ENCODE peak calls at places on chromosomes 3 and 15, in five cellular contexts. E, R, X, C and T are unnamed samples.

GRCh38 chr3:44886561-44886960 is 12.2 kb downstream of the TGM4 start:
- DNase-seq in R (no peak), C (no peak), X (no peak), E (no peak), T (no peak)

GRCh38 chr15:70853270-70853854 is 595 bp downstream of the LARP6 start:
- DNase-seq in X (peak; percentile 70), C (no peak), R (peak; percentile 53), E (no peak), T (no peak)

GRCh38 chr3:27728195-27729087 is 6.3 kb upstream of the EOMES start:
- DNase-seq in E (no peak), C (no peak), R (no peak), X (no peak), T (no peak)

GRCh38 chr15:50803479-50803878 is 38.0 kb upstream of the SPPL2A start:
- DNase-seq in R (no peak), X (no peak), E (no peak), C (no peak), T (no peak)

GRCh38 chr3:57998366-57999283 is 9.6 kb upstream of the FLNB start:
- DNase-seq in X (peak; percentile 68), E (peak; percentile 38), R (no peak), C (no peak), T (peak; percentile 78)

GRCh38 chr3:185442031-185442430 is 56.8 kb downstream of the TMEM41A start:
- DNase-seq in R (no peak), X (no peak), E (no peak), C (no peak), T (no peak)

GRCh38 chr15:92034227-92034626 is 180.7 kb downstream of the SLCO3A1 start:
- DNase-seq in R (peak; percentile 65), E (no peak), X (no peak), C (no peak), T (no peak)

GRCh38 chr15:89794627-89795241 is 18.6 kb downstream of the MESP2 start:
- DNase-seq in C (no peak), X (peak; percentile 89), E (no peak), R (peak; percentile 39), T (no peak)

GRCh38 chr15:48696627-48697312 is 51.3 kb upstream of the FBN1 start:
- DNase-seq in E (no peak), C (no peak), X (no peak), R (no peak), T (no peak)

GRCh38 chr15:63287109-63287508 is 9.7 kb downstream of the APH1B start:
- DNase-seq in C (no peak), R (no peak), X (peak; percentile 47), E (no peak), T (no peak)

GRCh38 chr3:129315386-129315991 is 36.8 kb downstream of the HMCES start:
- DNase-seq in C (peak; percentile 46), X (peak; percentile 44), E (peak; percentile 78), R (no peak), T (peak; percentile 31)

GRCh38 chr15:87610366-87610765 is 646.2 kb downstream of the NTRK3 start:
- DNase-seq in C (no peak), R (no peak), E (no peak), X (peak; percentile 87), T (no peak)

GRCh38 chr15:63264685-63265302 is 12.6 kb upstream of the APH1B start:
- DNase-seq in R (no peak), X (peak; percentile 72), E (no peak), C (no peak), T (no peak)

GRCh38 chr15:94576889-94577533 is 345.6 kb downstream of the MCTP2 start:
- DNase-seq in C (no peak), X (peak; percentile 20), E (peak; percentile 64), R (no peak), T (no peak)

GRCh38 chr15:68997930-68998777 is 16.3 kb upstream of the NOX5 start:
- DNase-seq in R (no peak), C (no peak), E (no peak), X (no peak), T (no peak)

GRCh38 chr15:70852501-70853269 is 1.3 kb downstream of the LARP6 start:
- DNase-seq in C (no peak), X (peak; percentile 34), R (peak; percentile 76), E (no peak), T (no peak)

GRCh38 chr3:196274585-196274984 is 12.9 kb downstream of the PCYT1A start:
- DNase-seq in C (peak; percentile 76), R (no peak), X (no peak), E (no peak), T (no peak)

GRCh38 chr3:27544372-27544865 is 60.2 kb upstream of the SLC4A7 start:
- DNase-seq in E (no peak), X (peak; percentile 79), C (no peak), R (peak; percentile 33), T (no peak)

GRCh38 chr3:30610702-30611410 is 4.5 kb downstream of the TGFBR2 start:
- DNase-seq in X (no peak), C (no peak), R (no peak), E (no peak), T (no peak)

GRCh38 chr3:71961891-71962290 is 176.9 kb upstream of the PROK2 start:
- DNase-seq in E (no peak), R (no peak), X (no peak), C (no peak), T (no peak)

GRCh38 chr15:92393287-92393993 is at the start of gene ST8SIA2:
- DNase-seq in C (no peak), E (no peak), X (peak; percentile 26), R (peak; percentile 57), T (peak; percentile 50)

GRCh38 chr3:32177702-32178198 is 60.7 kb upstream of the CMTM8 start:
- DNase-seq in X (peak; percentile 91), R (peak; percentile 48), E (peak; percentile 69), C (peak; percentile 55), T (peak; percentile 83)

GRCh38 chr3:27319304-27319703 is 49.9 kb downstream of the NEK10 start:
- DNase-seq in R (no peak), E (no peak), C (no peak), X (no peak), T (no peak)

GRCh38 chr15:22942306-22942855 is 37.8 kb downstream of the CYFIP1 start:
- DNase-seq in X (no peak), C (no peak), E (no peak), R (no peak), T (no peak)

GRCh38 chr3:152350139-152350538 is 81.4 kb downstream of the MBNL1 start:
- DNase-seq in C (no peak), E (no peak), R (no peak), X (no peak), T (no peak)

GRCh38 chr3:57221883-57222282 is 5.6 kb upstream of the APPL1 start:
- DNase-seq in R (peak; percentile 36), C (no peak), X (peak; percentile 58), E (no peak), T (no peak)

GRCh38 chr3:172012775-172013174 is 26.6 kb upstream of the FNDC3B start:
- DNase-seq in C (no peak), R (no peak), X (no peak), E (no peak), T (no peak)

GRCh38 chr3:117439812-117440211 is 730.2 kb downstream of the TUSC7 start:
- DNase-seq in R (peak; percentile 22), X (peak; percentile 48), E (no peak), C (no peak), T (peak; percentile 43)